ENCODE peak calls at places on chromosomes 7 and 10, in seven cellular contexts. A is sigmoid colon, X is psoas muscle, D is IMR-90, E is keratinocyte, C is Peyer's patch, F is breast epithelium. M is an unnamed sample.

GRCh38 chr7:35401217-35401879 is 147.4 kb upstream of the TBX20 start:
- DNase-seq in C (no peak), E (no peak), F (no peak), A (no peak), X (no peak), D (no peak), M (no peak)

GRCh38 chr10:9911488-9911887 is 1106.2 kb upstream of the CELF2 start:
- DNase-seq in X (no peak), E (no peak), A (no peak), C (no peak), D (no peak), F (no peak), M (no peak)

GRCh38 chr7:144725070-144725469 is 110.8 kb downstream of the TPK1 start:
- DNase-seq in A (no peak), F (no peak), C (no peak), D (no peak), X (no peak), E (no peak), M (no peak)

GRCh38 chr10:130074639-130075038 is 36.0 kb downstream of the C10orf143 start:
- DNase-seq in A (no peak), D (no peak), F (no peak), C (no peak), E (no peak), X (no peak), M (no peak)

GRCh38 chr10:4196948-4197390 is 412.0 kb upstream of the KLF6 start:
- DNase-seq in C (no peak), X (no peak), A (no peak), F (no peak), E (no peak), D (peak), M (no peak)

GRCh38 chr10:76902949-76903348 is 734.7 kb downstream of the KCNMA1 start:
- DNase-seq in F (no peak), A (no peak), C (no peak), X (peak), D (no peak), E (no peak), M (no peak)

GRCh38 chr10:34156781-34157425 is 658.2 kb downstream of the PARD3 start:
- DNase-seq in E (peak), D (peak), A (no peak), C (no peak), F (peak), X (no peak), M (peak)

GRCh38 chr7:44793919-44794715 is 2.4 kb upstream of the PPIA start:
- DNase-seq in D (peak), C (no peak), X (no peak), E (no peak), A (no peak), F (no peak), M (no peak)

GRCh38 chr7:34165927-34166550 is 260.7 kb downstream of the BMPER start:
- DNase-seq in D (peak), C (no peak), F (no peak), A (no peak), E (no peak), X (no peak), M (no peak)

GRCh38 chr10:120506674-120507073 is 49.6 kb downstream of the PLPP4 start:
- DNase-seq in D (no peak), X (no peak), C (no peak), A (no peak), F (no peak), E (no peak), M (no peak)

GRCh38 chr10:89458760-89459159 is 44.4 kb downstream of the IFIT5 start:
- DNase-seq in D (peak), F (no peak), C (no peak), A (no peak), X (no peak), E (no peak), M (no peak)

GRCh38 chr7:43385309-43385680 is 197.6 kb upstream of the STK17A start:
- DNase-seq in F (no peak), E (peak), D (no peak), X (no peak), C (no peak), A (no peak), M (no peak)

GRCh38 chr7:103988468-103989199 is 824 bp downstream of the RELN start:
- DNase-seq in F (no peak), A (no peak), E (no peak), C (no peak), D (no peak), X (no peak), M (no peak)
- H3K4me3 ChIP-seq in F (peak), A (peak), E (no peak), C (peak), D (peak), X (peak), M (peak)

GRCh38 chr7:50534690-50535290 is 30.4 kb downstream of the DDC start:
- DNase-seq in E (peak), X (no peak), F (no peak), C (no peak), D (peak), A (no peak), M (no peak)
- TF ChIP-seq CTCF in E (no peak), X (no peak), F (no peak), C (peak), D (no peak), A (no peak), M (no peak)

GRCh38 chr7:90775383-90775965 is 179.4 kb downstream of the CDK14 start:
- DNase-seq in F (no peak), A (no peak), C (no peak), X (no peak), E (no peak), D (no peak), M (no peak)
- H3K4me3 ChIP-seq in F (no peak), A (no peak), C (no peak), X (no peak), E (no peak), D (no peak), M (no peak)

DNA sequence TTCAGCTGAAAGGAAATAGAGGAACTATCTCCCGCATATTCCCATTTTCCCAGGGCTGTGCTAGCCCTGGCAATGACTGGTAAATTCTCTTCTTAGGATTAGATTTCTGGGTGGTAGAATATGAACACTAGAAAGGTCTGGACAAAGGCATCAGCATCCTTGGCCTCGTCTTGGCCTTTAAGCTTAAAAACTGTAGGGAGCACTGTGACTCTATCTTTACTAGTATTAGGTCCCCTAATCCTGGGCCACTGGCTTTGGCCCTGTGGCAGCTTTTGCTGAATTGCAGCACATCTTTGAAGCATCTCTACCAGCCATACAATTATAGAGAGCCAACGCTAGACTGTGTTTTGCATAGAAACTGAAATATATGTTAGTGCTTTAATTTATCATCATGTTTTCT is 41.5 kb upstream of the EBLN1 start:
- DNase-seq in D (no peak), E (no peak), A (no peak), F (no peak), C (no peak), X (no peak), M (no peak)
- TF ChIP-seq CTCF in D (no peak), E (no peak), A (no peak), F (no peak), C (no peak), X (no peak), M (no peak)

DNA sequence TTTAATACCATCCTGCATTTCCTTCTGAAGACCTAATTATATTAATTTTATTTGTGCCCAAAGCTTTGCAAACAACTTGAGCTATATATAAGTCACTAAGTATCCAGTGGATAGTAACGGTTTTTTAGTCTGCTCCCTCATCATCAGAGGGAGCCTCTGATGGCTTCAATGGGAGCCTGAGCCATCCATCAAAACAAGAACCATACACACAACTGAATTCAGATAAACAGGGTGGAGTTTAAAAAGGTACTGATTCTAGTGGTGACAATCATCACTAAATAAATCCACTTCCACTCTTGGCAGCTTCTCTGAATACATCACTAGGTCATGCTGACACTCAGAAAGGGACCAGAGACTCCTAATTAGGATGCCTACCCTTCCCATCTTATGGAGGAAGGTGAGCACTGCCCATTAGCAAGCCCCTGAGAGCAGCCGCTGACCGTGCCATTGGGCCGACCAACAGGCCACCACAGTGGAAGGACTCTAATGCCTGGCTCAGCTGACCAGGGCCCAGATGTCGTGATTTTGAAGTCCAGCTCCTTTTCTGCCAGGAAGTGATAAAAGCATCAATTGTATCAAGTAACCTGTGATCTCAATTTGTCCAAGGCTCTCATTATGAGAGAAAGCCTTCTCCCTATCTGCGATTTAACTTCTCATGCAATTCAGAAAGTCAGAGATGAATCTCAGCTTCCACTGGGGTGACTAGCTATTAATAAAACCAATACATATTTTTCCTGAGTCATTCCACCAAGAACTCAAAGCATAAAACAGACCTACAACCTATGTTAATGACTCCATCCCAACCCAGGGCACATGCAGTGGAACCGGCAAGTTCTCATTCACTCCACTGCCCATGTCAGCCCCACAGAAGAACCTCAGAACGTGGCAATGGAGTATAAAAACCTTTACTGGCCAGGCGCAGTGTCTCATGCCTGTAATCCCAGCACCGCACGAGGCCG is 13.1 kb downstream of the VOPP1 start:
- DNase-seq in E (no peak), C (no peak), A (no peak), F (no peak), D (no peak), X (no peak), M (no peak)
- H3K4me3 ChIP-seq in E (no peak), C (no peak), A (no peak), F (no peak), D (no peak), X (no peak), M (no peak)

DNA sequence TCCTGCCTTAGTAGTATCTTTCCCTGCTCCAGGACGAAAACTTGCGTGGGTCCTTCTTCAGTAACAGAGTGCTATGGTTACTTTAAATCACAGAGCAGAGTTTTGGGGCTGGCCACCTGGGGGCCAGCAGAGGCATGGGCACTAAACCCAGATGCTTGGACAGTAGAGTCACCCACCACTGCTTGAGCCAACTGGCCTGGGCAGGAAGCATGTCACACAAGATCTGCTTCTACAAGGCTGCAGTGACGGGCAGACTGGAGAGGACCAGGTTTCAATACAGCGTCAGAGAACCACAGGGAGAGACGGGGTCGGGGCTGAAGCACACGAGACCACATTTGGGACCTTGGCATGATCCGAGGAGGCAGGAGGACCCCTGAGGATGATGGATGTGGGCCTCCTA is 14.3 kb upstream of the DMBT1 start:
- DNase-seq in X (no peak), C (no peak), F (no peak), D (no peak), A (no peak), E (no peak), M (no peak)
- TF ChIP-seq CTCF in X (no peak), C (no peak), F (no peak), D (no peak), A (no peak), E (no peak), M (no peak)

GRCh38 chr7:84669177-84669732 is 474.7 kb upstream of the SEMA3A start:
- DNase-seq in D (no peak), X (no peak), F (no peak), A (no peak), E (no peak), C (no peak), M (no peak)

GRCh38 chr7:84678841-84679240 is 484.3 kb upstream of the SEMA3A start:
- DNase-seq in F (no peak), C (no peak), D (no peak), A (no peak), E (no peak), X (no peak), M (no peak)

GRCh38 chr7:84677386-84677785 is 482.8 kb upstream of the SEMA3A start:
- DNase-seq in F (no peak), D (no peak), E (no peak), C (no peak), A (peak), X (no peak), M (no peak)

GRCh38 chr7:84675633-84676034 is 481.0 kb upstream of the SEMA3A start:
- DNase-seq in D (no peak), E (peak), F (no peak), A (no peak), C (no peak), X (no peak), M (no peak)

DNA sequence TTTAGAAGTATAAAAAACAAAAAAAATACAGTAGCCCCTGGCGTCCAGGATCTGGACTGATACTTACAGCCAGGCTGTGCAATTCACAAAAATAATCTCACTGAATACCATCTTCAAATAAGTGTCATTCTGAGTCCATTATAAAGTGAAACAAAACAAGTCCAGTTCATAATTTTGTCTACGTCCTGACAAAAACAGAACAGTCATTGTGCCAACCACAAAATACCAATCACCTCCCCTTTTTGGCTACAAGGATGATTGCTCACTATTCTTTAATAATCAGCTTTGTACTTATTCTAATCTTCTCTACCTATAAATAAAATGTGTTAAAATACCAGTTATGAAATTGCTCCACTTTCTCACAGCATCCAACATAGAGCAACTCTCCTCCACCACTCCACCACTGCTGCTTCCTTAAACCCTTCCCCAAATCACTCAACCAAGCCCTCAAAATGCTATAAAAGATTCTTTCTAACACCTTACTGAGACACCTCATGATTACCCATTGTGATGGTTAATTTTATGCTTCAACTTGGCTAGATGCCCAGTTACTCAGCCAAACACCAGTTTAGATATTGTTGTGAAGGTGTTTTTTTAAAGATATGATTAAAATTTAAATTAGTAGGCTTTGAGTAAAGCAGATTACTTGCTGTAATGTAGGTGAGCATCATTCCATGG is 479.8 kb upstream of the SEMA3A start:
- DNase-seq in F (no peak), E (no peak), A (no peak), C (no peak), X (no peak), D (no peak), M (no peak)
- H3K4me3 ChIP-seq in F (no peak), E (peak), A (no peak), C (no peak), X (no peak), D (no peak), M (no peak)

GRCh38 chr10:46229144-46229563 is 57.6 kb upstream of the ANTXRL start:
- DNase-seq in A (no peak), C (peak), E (no peak), F (no peak), D (no peak), X (no peak), M (peak)
- TF ChIP-seq CTCF in A (no peak), C (peak), E (peak), F (no peak), D (peak), X (peak), M (peak)

GRCh38 chr7:1099154-1099542 is 11.2 kb downstream of the GPER1 start:
- DNase-seq in F (no peak), X (peak), D (no peak), A (no peak), C (no peak), E (no peak), M (no peak)
- H3K4me3 ChIP-seq in F (no peak), X (no peak), D (no peak), A (no peak), C (no peak), E (no peak), M (no peak)

M was measured in dorsolateral prefrontal cortex.